ENCODE peak calls at places on chromosomes 5 and 9, in ten cellular contexts. Q is mesothelial cell of epicardium; P is mucosa of descending colon; N is stimulated activated naive CD4-positive, alpha-beta T cell treated with Interleukin-2 at 50 U/mL for 16 hours; O is stimulated activated CD8-positive, alpha-beta memory T cell treated with anti-CD3 and anti-CD28 coated beads, Interleukin-12 subunit alpha, Interleukin-12 subunit beta, amount 100 ng/mL, for 1 hour; A is fibroblast of lung; S is NCI-H748 treated with DMSO at 0.1 percent for 48 hours; G is fibroblast of the aortic adventitia; E is HEK293T; J is CD4-positive, alpha-beta memory T cell. B is an unnamed sample.

GRCh38 chr5:23412011-23412410 is 95.4 kb upstream of the PRDM9 start:
- DNase-seq in Q (no peak), P (no peak), N (no peak), O (no peak), A (peak; percentile 70), S (no peak), G (no peak), E (no peak), J (no peak), B (no peak)

GRCh38 chr5:76264681-76265080 is 138.4 kb upstream of the IQGAP2 start:
- DNase-seq in Q (no peak), P (no peak), N (no peak), O (no peak), A (no peak), S (no peak), G (no peak), E (no peak), J (no peak), B (no peak)

GRCh38 chr5:10875201-10875768 is 114.3 kb upstream of the DAP start:
- DNase-seq in Q (no peak), P (no peak), N (no peak), O (no peak), A (no peak), S (no peak), G (no peak), E (no peak), J (no peak), B (no peak)

GRCh38 chr5:73132759-73133158 is 12.4 kb downstream of the TMEM171 start:
- DNase-seq in Q (no peak), P (no peak), N (no peak), O (no peak), A (no peak), S (no peak), G (no peak), E (no peak), J (no peak), B (no peak)

GRCh38 chr5:107476783-107477182 is 194.0 kb downstream of the EFNA5 start:
- DNase-seq in Q (no peak), P (no peak), N (no peak), O (no peak), A (no peak), S (no peak), G (peak; percentile 27), E (no peak), J (no peak), B (no peak)

GRCh38 chr9:34863426-34863825 is 94.7 kb upstream of the PHF24 start:
- DNase-seq in Q (no peak), P (no peak), N (no peak), O (no peak), A (no peak), S (no peak), G (no peak), E (no peak), J (no peak), B (no peak)

GRCh38 chr5:115770466-115770865 is 46.0 kb downstream of the CDO1 start:
- DNase-seq in Q (no peak), P (no peak), N (no peak), O (no peak), A (no peak), S (no peak), G (no peak), E (peak; percentile 17), J (no peak), B (no peak)

GRCh38 chr5:59768204-59769040 is 125.1 kb downstream of the PDE4D start:
- DNase-seq in Q (peak; percentile 67), P (peak; percentile 63), N (no peak), O (no peak), A (peak; percentile 83), S (peak; percentile 85), G (peak; percentile 47), E (peak; percentile 63), J (no peak), B (no peak)

GRCh38 chr9:105157178-105157583 is 87.3 kb upstream of the SLC44A1 start:
- DNase-seq in Q (no peak), P (peak; percentile 62), N (no peak), O (no peak), A (peak; percentile 89), S (peak; percentile 30), G (peak; percentile 88), E (peak; percentile 42), J (peak; percentile 49), B (no peak)

GRCh38 chr5:174947548-174947947 is 223.2 kb downstream of the MSX2 start:
- DNase-seq in Q (no peak), P (no peak), N (no peak), O (no peak), A (no peak), S (no peak), G (no peak), E (no peak), J (no peak), B (no peak)

GRCh38 chr9:135960328-135961276 is 571 bp downstream of the UBAC1 start:
- DNase-seq in Q (peak; percentile 47), P (no peak), N (no peak), O (no peak), A (no peak), S (no peak), G (peak; percentile 15), E (no peak), J (peak; percentile 9), B (no peak)

B was measured in central memory CD8-positive, alpha-beta T cell.